ENCODE peak calls at places on chromosome 18, in ten cellular contexts. G is Daoy; K is HL-60; U is AG10803; Q is PC-9; S is LoVo; F is MV-4-11; C is ovary; R is T-cell; A is stimulated activated CD4-positive, alpha-beta T cell treated with anti-CD3 and anti-CD28 coated beads, Interleukin-1b, Interleukin-23, amount 100 ng/mL, for 1 hour. I is an unnamed sample.

GRCh38 chr18:58178476-58178875 is 134.4 kb downstream of the NEDD4L start:
- DNase-seq in S (no peak), K (no peak), A (no peak), G (no peak), R (no peak), C (no peak), F (no peak), U (peak; percentile 23), Q (no peak), I (no peak)

GRCh38 chr18:68779169-68779568 is 18.7 kb upstream of the CCDC102B start:
- DNase-seq in G (no peak), U (peak; percentile 80), C (no peak), K (peak; percentile 61), F (peak; percentile 91), R (no peak), A (no peak), S (no peak), Q (no peak), I (peak; percentile 61)

GRCh38 chr18:65527879-65528633 is 222.8 kb upstream of the CDH7 start:
- DNase-seq in G (no peak), C (no peak), K (no peak), S (no peak), U (no peak), Q (no peak), F (no peak), R (no peak), A (no peak), I (no peak)

GRCh38 chr18:37578886-37579513 is 13.4 kb upstream of the CELF4 start:
- DNase-seq in C (no peak), F (no peak), U (peak; percentile 23), R (no peak), Q (no peak), A (no peak), K (peak; percentile 33), S (no peak), G (no peak), I (no peak)

GRCh38 chr18:24022141-24022540 is 7.6 kb downstream of the TTC39C start:
- DNase-seq in A (no peak), S (no peak), U (peak; percentile 59), C (no peak), K (no peak), F (peak; percentile 22), R (no peak), G (peak; percentile 23), Q (no peak), I (no peak)

GRCh38 chr18:26185267-26185666 is 41.0 kb upstream of the TAF4B start:
- DNase-seq in U (no peak), R (no peak), F (no peak), Q (no peak), S (no peak), G (no peak), K (no peak), A (no peak), C (no peak), I (no peak)

GRCh38 chr18:45412577-45412976 is 202.7 kb upstream of the SLC14A2 start:
- DNase-seq in A (no peak), S (no peak), U (peak; percentile 11), R (no peak), F (no peak), K (no peak), Q (peak; percentile 6), G (peak; percentile 19), C (no peak), I (no peak)

GRCh38 chr18:40875101-40875500 is 1079.9 kb upstream of the PIK3C3 start:
- DNase-seq in U (no peak), A (no peak), F (no peak), R (no peak), K (no peak), S (no peak), Q (no peak), G (no peak), C (no peak), I (no peak)

GRCh38 chr18:72826736-72827135 is 41.1 kb downstream of the NETO1 start:
- DNase-seq in A (no peak), K (no peak), C (no peak), R (no peak), U (no peak), S (no peak), Q (no peak), G (peak; percentile 72), F (no peak), I (no peak)

GRCh38 chr18:40485318-40485717 is 1469.7 kb upstream of the PIK3C3 start:
- DNase-seq in R (no peak), Q (no peak), U (peak; percentile 30), A (no peak), S (no peak), F (no peak), C (no peak), K (no peak), G (no peak), I (no peak)

GRCh38 chr18:3994061-3994687 is 460.9 kb downstream of the DLGAP1 start:
- DNase-seq in U (no peak), S (no peak), G (no peak), Q (no peak), C (no peak), F (no peak), R (no peak), A (no peak), K (no peak), I (no peak)

GRCh38 chr18:40152859-40153258 is 1802.2 kb upstream of the PIK3C3 start:
- DNase-seq in A (no peak), G (no peak), Q (no peak), C (no peak), S (no peak), F (no peak), R (no peak), U (no peak), K (no peak), I (no peak)

GRCh38 chr18:3498705-3499451 is 48.9 kb downstream of the TGIF1 start:
- DNase-seq in K (peak; percentile 23), U (peak; percentile 39), S (no peak), Q (no peak), G (peak; percentile 21), F (no peak), A (no peak), C (peak; percentile 35), R (no peak), I (no peak)

GRCh38 chr18:33761363-33761762 is 183.3 kb downstream of the ASXL3 start:
- DNase-seq in U (peak; percentile 23), F (no peak), G (peak; percentile 7), C (peak; percentile 28), Q (no peak), A (no peak), K (no peak), R (no peak), S (no peak), I (no peak)

GRCh38 chr18:6755107-6755506 is 25.6 kb downstream of the ARHGAP28 start:
- DNase-seq in F (no peak), K (no peak), G (peak; percentile 14), Q (no peak), A (no peak), C (no peak), R (no peak), S (no peak), U (no peak), I (no peak)

GRCh38 chr18:26971327-26971918 is 105.9 kb upstream of the AQP4 start:
- DNase-seq in C (no peak), R (no peak), F (no peak), A (no peak), U (no peak), K (no peak), Q (no peak), S (no peak), G (peak; percentile 30), I (no peak)

GRCh38 chr18:58391932-58392331 is 237.0 kb downstream of the ALPK2 start:
- DNase-seq in Q (no peak), A (no peak), C (no peak), G (no peak), S (no peak), U (peak; percentile 6), F (no peak), R (no peak), K (no peak), I (no peak)

GRCh38 chr18:49548266-49548665 is 13.6 kb upstream of the LIPG start:
- DNase-seq in Q (peak; percentile 36), U (peak; percentile 24), G (peak; percentile 60), C (no peak), S (peak; percentile 47), F (no peak), A (no peak), K (no peak), R (no peak), I (no peak)

I was measured in fibroblast of the conjunctiva.